ENCODE peak calls at places on chromosomes 16 and 17, in four cellular contexts. One of them, this sample, is unnamed.

GRCh38 chr16:67934306-67935095 is 2.1 kb downstream of the PSMB10 start:
- DNase-seq in AG04449: no peak
- DNase-seq in fibroblast of the aortic adventitia: no peak
- DNase-seq in lung microvascular endothelial cell: no peak
- DNase-seq in this sample: no peak

GRCh38 chr17:8894673-8895578 is 27.5 kb upstream of the PIK3R6 start:
- DNase-seq in AG04449: peak; percentile 16
- DNase-seq in fibroblast of the aortic adventitia: peak; percentile 76
- DNase-seq in lung microvascular endothelial cell: peak; percentile 68
- DNase-seq in this sample: no peak

GRCh38 chr17:63649813-63650212 is 27.6 kb downstream of the MAP3K3 start:
- DNase-seq in AG04449: no peak
- DNase-seq in fibroblast of the aortic adventitia: no peak
- DNase-seq in lung microvascular endothelial cell: no peak
- DNase-seq in this sample: no peak

GRCh38 chr16:77647726-77648125 is 74.6 kb upstream of the NUDT7 start:
- DNase-seq in AG04449: no peak
- DNase-seq in fibroblast of the aortic adventitia: peak; percentile 43
- DNase-seq in lung microvascular endothelial cell: no peak
- DNase-seq in this sample: no peak

GRCh38 chr16:65534121-65534528 is 412.3 kb upstream of the CDH11 start:
- DNase-seq in AG04449: no peak
- DNase-seq in fibroblast of the aortic adventitia: no peak
- DNase-seq in lung microvascular endothelial cell: no peak
- DNase-seq in this sample: no peak

GRCh38 chr17:17564896-17565295 is 26.6 kb downstream of the PEMT start:
- DNase-seq in AG04449: no peak
- DNase-seq in fibroblast of the aortic adventitia: no peak
- DNase-seq in lung microvascular endothelial cell: no peak
- DNase-seq in this sample: no peak

GRCh38 chr17:29124931-29125270 is 55.3 kb downstream of the MYO18A start:
- DNase-seq in AG04449: no peak
- DNase-seq in fibroblast of the aortic adventitia: peak; percentile 60
- DNase-seq in lung microvascular endothelial cell: no peak
- DNase-seq in this sample: no peak

GRCh38 chr16:28834873-28835863 is 11.0 kb downstream of the TUFM start:
- DNase-seq in AG04449: no peak
- DNase-seq in fibroblast of the aortic adventitia: no peak
- DNase-seq in lung microvascular endothelial cell: no peak
- DNase-seq in this sample: no peak

GRCh38 chr17:50684612-50685333 is 22.9 kb downstream of the ANKRD40 start:
- DNase-seq in AG04449: no peak
- DNase-seq in fibroblast of the aortic adventitia: no peak
- DNase-seq in lung microvascular endothelial cell: no peak
- DNase-seq in this sample: no peak

GRCh38 chr17:81806461-81807209 is 2.7 kb downstream of the GCGR start:
- DNase-seq in AG04449: no peak
- DNase-seq in fibroblast of the aortic adventitia: no peak
- DNase-seq in lung microvascular endothelial cell: no peak
- DNase-seq in this sample: no peak

GRCh38 chr16:72475688-72476087 is 303.7 kb upstream of the PMFBP1 start:
- DNase-seq in AG04449: no peak
- DNase-seq in fibroblast of the aortic adventitia: no peak
- DNase-seq in lung microvascular endothelial cell: no peak
- DNase-seq in this sample: no peak

GRCh38 chr16:30552956-30553355 is 5.2 kb downstream of the ZNF764 start:
- DNase-seq in AG04449: no peak
- DNase-seq in fibroblast of the aortic adventitia: no peak
- DNase-seq in lung microvascular endothelial cell: no peak
- DNase-seq in this sample: no peak

GRCh38 chr16:72840591-72841381 is 207.1 kb downstream of the ZFHX3 start:
- DNase-seq in AG04449: no peak
- DNase-seq in fibroblast of the aortic adventitia: no peak
- DNase-seq in lung microvascular endothelial cell: no peak
- DNase-seq in this sample: no peak

GRCh38 chr17:2709173-2709661 is 2.3 kb downstream of the CLUH start:
- DNase-seq in AG04449: no peak
- DNase-seq in fibroblast of the aortic adventitia: peak; percentile 32
- DNase-seq in lung microvascular endothelial cell: no peak
- DNase-seq in this sample: no peak

GRCh38 chr16:87636050-87636684 is 33.9 kb downstream of the JPH3 start:
- DNase-seq in AG04449: peak; percentile 7
- DNase-seq in fibroblast of the aortic adventitia: peak; percentile 78
- DNase-seq in lung microvascular endothelial cell: peak; percentile 74
- DNase-seq in this sample: no peak

GRCh38 chr16:84430860-84431259 is 62.5 kb downstream of the ATP2C2 start:
- DNase-seq in AG04449: no peak
- DNase-seq in fibroblast of the aortic adventitia: no peak
- DNase-seq in lung microvascular endothelial cell: no peak
- DNase-seq in this sample: no peak

GRCh38 chr16:23527961-23528634 is 17.8 kb upstream of the GGA2 start:
- DNase-seq in AG04449: no peak
- DNase-seq in fibroblast of the aortic adventitia: no peak
- DNase-seq in lung microvascular endothelial cell: no peak
- DNase-seq in this sample: no peak

GRCh38 chr17:21286066-21286770 is 1.7 kb downstream of the MAP2K3 start:
- DNase-seq in AG04449: peak; percentile 98
- DNase-seq in fibroblast of the aortic adventitia: peak; percentile 99
- DNase-seq in lung microvascular endothelial cell: peak; percentile 97
- DNase-seq in this sample: peak; percentile 95

GRCh38 chr17:59634632-59635561 is 15.2 kb downstream of the CLTC start:
- DNase-seq in AG04449: no peak
- DNase-seq in fibroblast of the aortic adventitia: no peak
- DNase-seq in lung microvascular endothelial cell: peak; percentile 41
- DNase-seq in this sample: no peak

GRCh38 chr17:82967268-82968032 is 112.0 kb upstream of the METRNL start:
- DNase-seq in AG04449: no peak
- DNase-seq in fibroblast of the aortic adventitia: no peak
- DNase-seq in lung microvascular endothelial cell: no peak
- DNase-seq in this sample: no peak

GRCh38 chr17:65942592-65942991 is 249.3 kb downstream of the CEP112 start:
- DNase-seq in AG04449: no peak
- DNase-seq in fibroblast of the aortic adventitia: no peak
- DNase-seq in lung microvascular endothelial cell: no peak
- DNase-seq in this sample: no peak

GRCh38 chr16:11977206-11978041 is 890 bp downstream of the SNX29 start:
- DNase-seq in AG04449: peak; percentile 55
- DNase-seq in fibroblast of the aortic adventitia: peak; percentile 90
- DNase-seq in lung microvascular endothelial cell: peak; percentile 57
- DNase-seq in this sample: no peak

GRCh38 chr16:65312071-65312470 is 190.2 kb upstream of the CDH11 start:
- DNase-seq in AG04449: no peak
- DNase-seq in fibroblast of the aortic adventitia: peak; percentile 53
- DNase-seq in lung microvascular endothelial cell: peak; percentile 10
- DNase-seq in this sample: no peak

GRCh38 chr17:79366988-79367571 is 243.8 kb downstream of the RBFOX3 start:
- DNase-seq in AG04449: no peak
- DNase-seq in fibroblast of the aortic adventitia: no peak
- DNase-seq in lung microvascular endothelial cell: no peak
- DNase-seq in this sample: no peak

GRCh38 chr17:6231886-6232767 is 161.9 kb downstream of the WSCD1 start:
- DNase-seq in AG04449: no peak
- DNase-seq in fibroblast of the aortic adventitia: no peak
- DNase-seq in lung microvascular endothelial cell: peak; percentile 54
- DNase-seq in this sample: no peak

This sample was measured in HS-27A.